ENCODE peak calls at places on chromosomes 4 and X, in ten cellular contexts. One of them, this sample, is unnamed.
A peak's percentile ranks its signal among the peaks of the same experiment; 100 is the strongest.

GRCh38 chr4:168598191-168598590 is 101.3 kb downstream of the PALLD start:
- ATAC-seq in K562: no peak
- ATAC-seq in body of pancreas: no peak
- ATAC-seq in A549: no peak
- ATAC-seq in upper lobe of left lung: no peak
- ATAC-seq in IMR-90: no peak
- ATAC-seq in HepG2: no peak
- ATAC-seq in HCT116: no peak
- ATAC-seq in GM12878: no peak
- ATAC-seq in right lobe of liver: no peak
- ATAC-seq in this sample: no peak

GRCh38 chrX:98350940-98351339 is 1467.2 kb downstream of the RPA4 start:
- ATAC-seq in HCT116: no peak
- ATAC-seq in right lobe of liver: no peak
- ATAC-seq in HepG2: no peak
- ATAC-seq in body of pancreas: no peak
- ATAC-seq in GM12878: no peak
- ATAC-seq in A549: no peak
- ATAC-seq in upper lobe of left lung: no peak
- ATAC-seq in IMR-90: no peak
- ATAC-seq in K562: no peak
- ATAC-seq in this sample: no peak

GRCh38 chrX:16743604-16744325 is 24.4 kb downstream of the SYAP1 start:
- ATAC-seq in HepG2: peak; percentile 34
- ATAC-seq in IMR-90: peak; percentile 93
- ATAC-seq in A549: peak; percentile 82
- ATAC-seq in GM12878: no peak
- ATAC-seq in body of pancreas: no peak
- ATAC-seq in right lobe of liver: peak; percentile 69
- ATAC-seq in upper lobe of left lung: no peak
- ATAC-seq in K562: no peak
- ATAC-seq in HCT116: no peak
- ATAC-seq in this sample: no peak

GRCh38 chr4:3302164-3302785 is 9.5 kb downstream of the RGS12 start:
- ATAC-seq in A549: no peak
- ATAC-seq in IMR-90: no peak
- ATAC-seq in upper lobe of left lung: no peak
- ATAC-seq in body of pancreas: no peak
- ATAC-seq in right lobe of liver: peak; percentile 54
- ATAC-seq in HepG2: no peak
- ATAC-seq in HCT116: no peak
- ATAC-seq in GM12878: peak; percentile 88
- ATAC-seq in K562: no peak
- ATAC-seq in this sample: no peak

GRCh38 chrX:134624046-134624430 is 34.2 kb downstream of the PLAC1 start:
- ATAC-seq in GM12878: no peak
- ATAC-seq in HCT116: no peak
- ATAC-seq in body of pancreas: no peak
- ATAC-seq in A549: no peak
- ATAC-seq in HepG2: no peak
- ATAC-seq in right lobe of liver: no peak
- ATAC-seq in IMR-90: no peak
- ATAC-seq in upper lobe of left lung: no peak
- ATAC-seq in K562: no peak
- ATAC-seq in this sample: no peak

GRCh38 chr4:6887591-6888371 is 21.8 kb upstream of the TBC1D14 start:
- ATAC-seq in A549: no peak
- ATAC-seq in HCT116: no peak
- ATAC-seq in K562: peak; percentile 63
- ATAC-seq in GM12878: no peak
- ATAC-seq in IMR-90: no peak
- ATAC-seq in right lobe of liver: no peak
- ATAC-seq in HepG2: no peak
- ATAC-seq in body of pancreas: no peak
- ATAC-seq in upper lobe of left lung: peak; percentile 46
- ATAC-seq in this sample: peak; percentile 20

GRCh38 chr4:77248805-77249204 is 91.8 kb downstream of the CCNG2 start:
- ATAC-seq in HepG2: no peak
- ATAC-seq in upper lobe of left lung: no peak
- ATAC-seq in GM12878: no peak
- ATAC-seq in K562: no peak
- ATAC-seq in HCT116: no peak
- ATAC-seq in body of pancreas: peak; percentile 97
- ATAC-seq in IMR-90: no peak
- ATAC-seq in right lobe of liver: no peak
- ATAC-seq in A549: no peak
- ATAC-seq in this sample: no peak

GRCh38 chrX:9676738-9677097 is 88.9 kb downstream of the GPR143 start:
- ATAC-seq in HepG2: no peak
- ATAC-seq in right lobe of liver: no peak
- ATAC-seq in IMR-90: no peak
- ATAC-seq in upper lobe of left lung: no peak
- ATAC-seq in K562: no peak
- ATAC-seq in A549: no peak
- ATAC-seq in HCT116: no peak
- ATAC-seq in body of pancreas: no peak
- ATAC-seq in GM12878: peak; percentile 7
- ATAC-seq in this sample: no peak

GRCh38 chrX:72705814-72706213 is 8.3 kb downstream of the PHKA1 start:
- ATAC-seq in HCT116: no peak
- ATAC-seq in K562: no peak
- ATAC-seq in body of pancreas: no peak
- ATAC-seq in right lobe of liver: no peak
- ATAC-seq in IMR-90: no peak
- ATAC-seq in upper lobe of left lung: no peak
- ATAC-seq in A549: no peak
- ATAC-seq in HepG2: no peak
- ATAC-seq in GM12878: no peak
- ATAC-seq in this sample: no peak

GRCh38 chrX:110038900-110039299 is 36.0 kb downstream of the TMEM164 start:
- ATAC-seq in right lobe of liver: no peak
- ATAC-seq in GM12878: no peak
- ATAC-seq in A549: no peak
- ATAC-seq in HepG2: no peak
- ATAC-seq in body of pancreas: no peak
- ATAC-seq in IMR-90: no peak
- ATAC-seq in upper lobe of left lung: no peak
- ATAC-seq in K562: no peak
- ATAC-seq in HCT116: no peak
- ATAC-seq in this sample: no peak

GRCh38 chrX:110034036-110034435 is 31.1 kb downstream of the TMEM164 start:
- ATAC-seq in right lobe of liver: no peak
- ATAC-seq in K562: no peak
- ATAC-seq in body of pancreas: no peak
- ATAC-seq in IMR-90: no peak
- ATAC-seq in HCT116: no peak
- ATAC-seq in HepG2: no peak
- ATAC-seq in GM12878: no peak
- ATAC-seq in upper lobe of left lung: no peak
- ATAC-seq in A549: no peak
- ATAC-seq in this sample: no peak

GRCh38 chrX:110037181-110037580 is 34.3 kb downstream of the TMEM164 start:
- ATAC-seq in HepG2: peak; percentile 41
- ATAC-seq in K562: no peak
- ATAC-seq in HCT116: no peak
- ATAC-seq in body of pancreas: no peak
- ATAC-seq in A549: peak; percentile 78
- ATAC-seq in GM12878: no peak
- ATAC-seq in upper lobe of left lung: no peak
- ATAC-seq in right lobe of liver: no peak
- ATAC-seq in IMR-90: no peak
- ATAC-seq in this sample: no peak

GRCh38 chrX:110032534-110033161 is 29.7 kb downstream of the TMEM164 start:
- ATAC-seq in HCT116: no peak
- ATAC-seq in GM12878: no peak
- ATAC-seq in A549: no peak
- ATAC-seq in upper lobe of left lung: no peak
- ATAC-seq in body of pancreas: no peak
- ATAC-seq in K562: no peak
- ATAC-seq in right lobe of liver: no peak
- ATAC-seq in IMR-90: no peak
- ATAC-seq in HepG2: no peak
- ATAC-seq in this sample: no peak

DNA sequence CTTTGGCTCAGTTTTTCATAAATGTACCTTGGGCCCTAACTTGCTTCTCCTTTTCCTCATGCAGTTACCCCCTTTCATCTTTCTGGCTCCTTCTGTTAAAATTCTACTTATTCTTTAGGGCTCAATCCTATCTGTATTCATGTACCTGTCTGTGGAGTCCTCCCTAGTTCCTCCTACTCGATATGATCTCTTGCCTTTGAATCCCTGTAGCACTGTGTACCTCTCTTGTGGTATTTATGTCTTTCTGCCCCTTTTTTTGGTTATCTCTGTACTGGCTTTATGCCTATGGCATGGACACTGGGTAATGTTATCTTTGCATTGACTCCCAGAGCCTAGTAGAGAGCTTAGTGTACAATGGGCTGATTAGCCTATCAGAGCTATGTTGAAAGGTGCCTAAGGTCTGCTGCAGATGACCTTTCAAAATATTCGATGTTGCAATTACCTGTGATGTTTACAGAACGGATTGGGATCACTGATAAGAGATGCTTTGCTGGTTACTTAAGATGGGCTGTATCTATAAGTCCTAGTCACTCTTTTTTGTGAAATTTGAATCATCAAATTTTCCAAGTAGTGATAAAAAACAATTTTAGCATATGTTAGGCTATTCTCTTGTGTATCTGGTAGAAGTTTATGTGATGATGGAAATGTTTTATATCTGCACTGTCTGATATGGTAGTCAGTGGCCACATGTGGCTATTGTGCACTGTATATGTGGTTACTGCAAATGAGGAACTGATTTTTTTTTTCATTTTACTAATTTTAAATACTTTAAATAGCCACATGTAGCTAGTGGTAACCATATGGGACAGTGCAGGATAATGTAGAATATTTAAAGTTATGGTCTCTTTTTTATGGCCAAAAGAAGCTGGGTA is 33.5 kb downstream of the TMEM164 start:
- ATAC-seq in upper lobe of left lung: no peak
- ATAC-seq in HCT116: no peak
- ATAC-seq in A549: peak; percentile 58
- ATAC-seq in HepG2: peak; percentile 92
- ATAC-seq in body of pancreas: no peak
- ATAC-seq in IMR-90: no peak
- ATAC-seq in GM12878: peak; percentile 42
- ATAC-seq in right lobe of liver: peak; percentile 87
- ATAC-seq in K562: peak; percentile 42
- ATAC-seq in this sample: no peak
- H3K4me3 ChIP-seq in upper lobe of left lung: no peak overlapping the region
- H3K4me3 ChIP-seq in HCT116: no peak overlapping the region
- H3K4me3 ChIP-seq in A549: no peak overlapping the region
- H3K4me3 ChIP-seq in HepG2: no peak overlapping the region
- H3K4me3 ChIP-seq in body of pancreas: no peak overlapping the region
- H3K4me3 ChIP-seq in IMR-90: no peak overlapping the region
- H3K4me3 ChIP-seq in GM12878: no peak overlapping the region
- H3K4me3 ChIP-seq in right lobe of liver: no peak overlapping the region
- H3K4me3 ChIP-seq in K562: no peak overlapping the region
- H3K4me3 ChIP-seq in this sample: no peak overlapping the region

DNA sequence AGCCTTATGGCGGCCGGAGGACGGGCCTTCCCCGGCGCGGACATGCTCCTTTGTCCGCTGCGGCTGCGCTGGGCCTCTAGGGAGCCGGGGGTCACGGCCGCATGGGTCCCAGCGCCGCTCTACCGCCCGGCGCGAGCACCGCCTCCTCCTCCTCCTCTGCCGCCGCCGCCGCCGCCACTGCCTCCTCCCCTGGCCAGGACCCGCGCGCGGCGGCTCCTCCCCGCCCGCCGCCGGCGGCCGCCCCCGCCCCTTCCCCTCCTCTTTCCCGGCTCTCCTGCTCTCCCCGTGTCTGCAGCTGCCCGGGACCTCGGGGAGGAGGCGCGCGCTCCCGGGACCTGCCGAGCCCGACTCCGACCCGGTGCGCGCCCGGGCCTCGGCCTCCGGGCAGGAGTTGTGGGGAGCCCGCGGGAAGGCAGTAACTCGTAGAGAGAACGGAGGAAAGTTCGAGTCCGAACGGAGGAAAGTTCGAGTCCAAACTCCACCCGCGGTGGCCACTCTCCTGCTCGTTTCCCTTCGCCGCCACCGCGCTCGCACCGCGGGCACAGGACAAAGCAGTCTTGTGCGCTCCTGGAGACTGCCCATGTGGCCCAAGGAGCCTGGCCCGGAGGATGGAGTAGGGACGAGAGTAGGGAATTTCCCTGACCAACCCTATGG is at the start of gene ADGRA3:
- ATAC-seq in GM12878: peak; percentile 82
- ATAC-seq in HepG2: peak; percentile 79
- ATAC-seq in HCT116: peak; percentile 85
- ATAC-seq in body of pancreas: peak; percentile 93
- ATAC-seq in upper lobe of left lung: peak; percentile 92
- ATAC-seq in A549: peak; percentile 87
- ATAC-seq in K562: peak; percentile 66
- ATAC-seq in IMR-90: peak; percentile 89
- ATAC-seq in right lobe of liver: peak; percentile 92
- ATAC-seq in this sample: peak; percentile 93
- TF ChIP-seq POLR2A in GM12878: no peak
- TF ChIP-seq POLR2A in HepG2: peak; percentile 39
- TF ChIP-seq POLR2A in HCT116: peak; percentile 40
- TF ChIP-seq POLR2A in body of pancreas: peak; percentile 59
- TF ChIP-seq POLR2A in upper lobe of left lung: no peak
- TF ChIP-seq POLR2A in A549: peak; percentile 53
- TF ChIP-seq POLR2A in K562: no peak
- TF ChIP-seq POLR2A in IMR-90: peak; percentile 18
- TF ChIP-seq POLR2A in right lobe of liver: peak; percentile 71
- TF ChIP-seq POLR2A in this sample: no peak

GRCh38 chr4:147741190-147741788 is 9.4 kb downstream of the ARHGAP10 start:
- ATAC-seq in HepG2: no peak
- ATAC-seq in GM12878: peak; percentile 21
- ATAC-seq in HCT116: no peak
- ATAC-seq in right lobe of liver: no peak
- ATAC-seq in IMR-90: peak; percentile 81
- ATAC-seq in A549: no peak
- ATAC-seq in upper lobe of left lung: no peak
- ATAC-seq in body of pancreas: no peak
- ATAC-seq in K562: no peak
- ATAC-seq in this sample: no peak
- H3K4me1 ChIP-seq in HepG2: no peaks in the 10 kb centered on the region
- H3K4me1 ChIP-seq in GM12878: peaks cover 7% of the 10 kb centered on the region
- H3K4me1 ChIP-seq in HCT116: peaks cover 9% of the 10 kb centered on the region
- H3K4me1 ChIP-seq in right lobe of liver: no peaks in the 10 kb centered on the region
- H3K4me1 ChIP-seq in IMR-90: peaks cover 11% of the 10 kb centered on the region
- H3K4me1 ChIP-seq in A549: peaks cover 12% of the 10 kb centered on the region
- H3K4me1 ChIP-seq in upper lobe of left lung: peaks cover 11% of the 10 kb centered on the region
- H3K4me1 ChIP-seq in body of pancreas: no peaks in the 10 kb centered on the region
- H3K4me1 ChIP-seq in K562: no peaks in the 10 kb centered on the region
- H3K4me1 ChIP-seq in this sample: peaks cover 3% of the 10 kb centered on the region

GRCh38 chrX:147917700-147918694 is 6.3 kb downstream of the FMR1 start:
- ATAC-seq in A549: no peak
- ATAC-seq in right lobe of liver: no peak
- ATAC-seq in K562: peak; percentile 52
- ATAC-seq in body of pancreas: no peak
- ATAC-seq in upper lobe of left lung: no peak
- ATAC-seq in HCT116: no peak
- ATAC-seq in GM12878: peak; percentile 90
- ATAC-seq in HepG2: no peak
- ATAC-seq in IMR-90: no peak
- ATAC-seq in this sample: no peak
- H3K4me3 ChIP-seq in A549: no peak overlapping the region
- H3K4me3 ChIP-seq in right lobe of liver: no peak overlapping the region
- H3K4me3 ChIP-seq in K562: no peak overlapping the region
- H3K4me3 ChIP-seq in body of pancreas: no peak overlapping the region
- H3K4me3 ChIP-seq in upper lobe of left lung: no peak overlapping the region
- H3K4me3 ChIP-seq in HCT116: no peak overlapping the region
- H3K4me3 ChIP-seq in GM12878: peak overlapping the region; percentile 15
- H3K4me3 ChIP-seq in HepG2: no peak overlapping the region
- H3K4me3 ChIP-seq in IMR-90: no peak overlapping the region
- H3K4me3 ChIP-seq in this sample: no peak overlapping the region